ENCODE peak calls at places on chromosomes 1 and 21, in nine cellular contexts. A is Caki2, T is spleen, U is BJ, E is ovary, I is anterior cingulate cortex, B is kidney tubule cell, P is KG1, N is AG20443. Q is an unnamed sample.

GRCh38 chr1:41878911-41879310 is 39.8 kb downstream of the HIVEP3 start:
- DNase-seq in A (no peak), T (no peak), U (no peak), E (no peak), I (no peak), B (no peak), P (no peak), N (no peak), Q (no peak)

GRCh38 chr1:64984737-64985136 is 18.4 kb upstream of the JAK1 start:
- DNase-seq in A (no peak), T (no peak), U (no peak), E (no peak), I (no peak), B (no peak), P (no peak), N (no peak), Q (no peak)

GRCh38 chr21:39867198-39867650 is at the start of gene PCP4:
- DNase-seq in A (peak), T (no peak), U (no peak), E (peak), I (peak), B (peak), P (peak), N (peak), Q (peak)

GRCh38 chr21:15060776-15061175 is 4.0 kb downstream of the NRIP1 start:
- DNase-seq in A (peak), T (no peak), U (no peak), E (no peak), I (no peak), B (peak), P (no peak), N (no peak), Q (no peak)

GRCh38 chr21:22342855-22343254 is 1344.6 kb downstream of the NCAM2 start:
- DNase-seq in A (no peak), T (no peak), U (no peak), E (no peak), I (no peak), B (no peak), P (no peak), N (no peak), Q (no peak)

GRCh38 chr1:46615735-46616134 is 876 bp downstream of the MOB3C start:
- DNase-seq in A (no peak), T (no peak), U (no peak), E (no peak), I (no peak), B (no peak), P (no peak), N (no peak), Q (no peak)

GRCh38 chr1:165853528-165854075 is 26.2 kb downstream of the UCK2 start:
- DNase-seq in A (no peak), T (no peak), U (no peak), E (no peak), I (no peak), B (no peak), P (no peak), N (peak), Q (no peak)

GRCh38 chr1:20125091-20125490 is 5.8 kb upstream of the PLA2G2D start:
- DNase-seq in A (no peak), T (no peak), U (no peak), E (no peak), I (no peak), B (no peak), P (no peak), N (no peak), Q (no peak)

GRCh38 chr1:189775343-189775742 is 702.3 kb downstream of the BRINP3 start:
- DNase-seq in A (peak), T (no peak), U (no peak), E (no peak), I (no peak), B (peak), P (no peak), N (no peak), Q (no peak)